ENCODE peak calls at places on chromosome 13, in four cellular contexts. One of them, this sample, is unnamed.

GRCh38 chr13:59643906-59644626 is 519.7 kb downstream of the DIAPH3 start:
- DNase-seq in B cell: no peak
- DNase-seq in BJ: no peak
- DNase-seq in body of pancreas: peak
- DNase-seq in this sample: no peak

GRCh38 chr13:91546865-91547264 is 148.4 kb downstream of the GPC5 start:
- DNase-seq in B cell: no peak
- DNase-seq in BJ: no peak
- DNase-seq in body of pancreas: no peak
- DNase-seq in this sample: no peak

GRCh38 chr13:101283782-101284181 is 132.5 kb downstream of the NALCN start:
- DNase-seq in B cell: no peak
- DNase-seq in BJ: no peak
- DNase-seq in body of pancreas: no peak
- DNase-seq in this sample: no peak

GRCh38 chr13:23380534-23380933 is 53.0 kb downstream of the SACS start:
- DNase-seq in B cell: no peak
- DNase-seq in BJ: no peak
- DNase-seq in body of pancreas: no peak
- DNase-seq in this sample: no peak

GRCh38 chr13:62512194-62513141 is 1096.8 kb upstream of the PCDH20 start:
- DNase-seq in B cell: no peak
- DNase-seq in BJ: no peak
- DNase-seq in body of pancreas: peak
- DNase-seq in this sample: no peak

GRCh38 chr13:26929971-26930730 is 169.6 kb upstream of the GPR12 start:
- DNase-seq in B cell: peak
- DNase-seq in BJ: no peak
- DNase-seq in body of pancreas: peak
- DNase-seq in this sample: peak

GRCh38 chr13:102993348-102993747 is 72.9 kb downstream of the SLC10A2 start:
- DNase-seq in B cell: no peak
- DNase-seq in BJ: no peak
- DNase-seq in body of pancreas: no peak
- DNase-seq in this sample: no peak

GRCh38 chr13:99979453-99980200 is 2.0 kb upstream of the ZIC2 start:
- DNase-seq in B cell: no peak
- DNase-seq in BJ: no peak
- DNase-seq in body of pancreas: no peak
- DNase-seq in this sample: no peak

GRCh38 chr13:65368832-65369231 is 1861.3 kb downstream of the PCDH9 start:
- DNase-seq in B cell: no peak
- DNase-seq in BJ: no peak
- DNase-seq in body of pancreas: no peak
- DNase-seq in this sample: no peak

GRCh38 chr13:44306401-44307192 is 67.0 kb upstream of the SERP2 start:
- DNase-seq in B cell: no peak
- DNase-seq in BJ: peak
- DNase-seq in body of pancreas: peak
- DNase-seq in this sample: peak

GRCh38 chr13:114174529-114174941 is 4.5 kb upstream of the CFAP97D2 start:
- DNase-seq in B cell: no peak
- DNase-seq in BJ: no peak
- DNase-seq in body of pancreas: no peak
- DNase-seq in this sample: no peak

GRCh38 chr13:77235456-77236022 is 91.4 kb downstream of the MYCBP2 start:
- DNase-seq in B cell: no peak
- DNase-seq in BJ: no peak
- DNase-seq in body of pancreas: no peak
- DNase-seq in this sample: no peak

GRCh38 chr13:111007209-111007608 is 92.3 kb upstream of the ANKRD10 start:
- DNase-seq in B cell: no peak
- DNase-seq in BJ: no peak
- DNase-seq in body of pancreas: no peak
- DNase-seq in this sample: no peak

GRCh38 chr13:114315074-114315785 is 927 bp downstream of the CHAMP1 start:
- DNase-seq in B cell: peak
- DNase-seq in BJ: no peak
- DNase-seq in body of pancreas: no peak
- DNase-seq in this sample: no peak

GRCh38 chr13:112638919-112639318 is 50.9 kb upstream of the ATP11A start:
- DNase-seq in B cell: peak
- DNase-seq in BJ: no peak
- DNase-seq in body of pancreas: no peak
- DNase-seq in this sample: no peak

GRCh38 chr13:59790626-59791025 is 373.1 kb downstream of the DIAPH3 start:
- DNase-seq in B cell: no peak
- DNase-seq in BJ: no peak
- DNase-seq in body of pancreas: no peak
- DNase-seq in this sample: no peak

GRCh38 chr13:113839536-113840204 is 24.2 kb downstream of the GAS6 start:
- DNase-seq in B cell: no peak
- DNase-seq in BJ: no peak
- DNase-seq in body of pancreas: peak
- DNase-seq in this sample: no peak

GRCh38 chr13:25455146-25455545 is 83.4 kb downstream of the ATP8A2 start:
- DNase-seq in B cell: no peak
- DNase-seq in BJ: no peak
- DNase-seq in body of pancreas: no peak
- DNase-seq in this sample: no peak

GRCh38 chr13:109569938-109570711 is 216.3 kb downstream of the IRS2 start:
- DNase-seq in B cell: no peak
- DNase-seq in BJ: no peak
- DNase-seq in body of pancreas: no peak
- DNase-seq in this sample: no peak

GRCh38 chr13:82758056-82758455 is 1124.2 kb downstream of the SLITRK1 start:
- DNase-seq in B cell: no peak
- DNase-seq in BJ: no peak
- DNase-seq in body of pancreas: no peak
- DNase-seq in this sample: peak

GRCh38 chr13:42894765-42895181 is 97.3 kb downstream of the EPSTI1 start:
- DNase-seq in B cell: no peak
- DNase-seq in BJ: no peak
- DNase-seq in body of pancreas: peak
- DNase-seq in this sample: peak

GRCh38 chr13:33742321-33742720 is 75.6 kb upstream of the RFC3 start:
- DNase-seq in B cell: no peak
- DNase-seq in BJ: no peak
- DNase-seq in body of pancreas: no peak
- DNase-seq in this sample: no peak

GRCh38 chr13:98802548-98802947 is 50.1 kb upstream of the SLC15A1 start:
- DNase-seq in B cell: no peak
- DNase-seq in BJ: no peak
- DNase-seq in body of pancreas: no peak
- DNase-seq in this sample: no peak

GRCh38 chr13:57123660-57124059 is 17.1 kb upstream of the PRR20A start:
- DNase-seq in B cell: no peak
- DNase-seq in BJ: no peak
- DNase-seq in body of pancreas: no peak
- DNase-seq in this sample: no peak

GRCh38 chr13:44726777-44727176 is 150.6 kb upstream of the TSC22D1 start:
- DNase-seq in B cell: no peak
- DNase-seq in BJ: no peak
- DNase-seq in body of pancreas: no peak
- DNase-seq in this sample: no peak

GRCh38 chr13:93477238-93477637 is 250.6 kb downstream of the GPC6 start:
- DNase-seq in B cell: no peak
- DNase-seq in BJ: peak
- DNase-seq in body of pancreas: no peak
- DNase-seq in this sample: no peak

GRCh38 chr13:110258876-110259631 is 47.9 kb downstream of the COL4A1 start:
- DNase-seq in B cell: no peak
- DNase-seq in BJ: no peak
- DNase-seq in body of pancreas: no peak
- DNase-seq in this sample: no peak

GRCh38 chr13:80251403-80251802 is 89.5 kb downstream of the SPRY2 start:
- DNase-seq in B cell: no peak
- DNase-seq in BJ: no peak
- DNase-seq in body of pancreas: no peak
- DNase-seq in this sample: peak

GRCh38 chr13:76387561-76387960 is 498.6 kb downstream of the KCTD12 start:
- DNase-seq in B cell: no peak
- DNase-seq in BJ: no peak
- DNase-seq in body of pancreas: no peak
- DNase-seq in this sample: no peak

GRCh38 chr13:57018915-57019314 is 121.8 kb upstream of the PRR20A start:
- DNase-seq in B cell: no peak
- DNase-seq in BJ: no peak
- DNase-seq in body of pancreas: no peak
- DNase-seq in this sample: no peak

GRCh38 chr13:77528834-77529500 is 6.5 kb upstream of the SCEL start:
- DNase-seq in B cell: no peak
- DNase-seq in BJ: no peak
- DNase-seq in body of pancreas: no peak
- DNase-seq in this sample: no peak

GRCh38 chr13:91962946-91963345 is 564.5 kb downstream of the GPC5 start:
- DNase-seq in B cell: no peak
- DNase-seq in BJ: no peak
- DNase-seq in body of pancreas: no peak
- DNase-seq in this sample: no peak

GRCh38 chr13:107296804-107297203 is 728.9 kb upstream of the ARGLU1 start:
- DNase-seq in B cell: no peak
- DNase-seq in BJ: no peak
- DNase-seq in body of pancreas: no peak
- DNase-seq in this sample: no peak

GRCh38 chr13:106243011-106243410 is 292.5 kb downstream of the EFNB2 start:
- DNase-seq in B cell: no peak
- DNase-seq in BJ: no peak
- DNase-seq in body of pancreas: no peak
- DNase-seq in this sample: no peak

GRCh38 chr13:106234656-106235055 is 300.8 kb downstream of the EFNB2 start:
- DNase-seq in B cell: no peak
- DNase-seq in BJ: no peak
- DNase-seq in body of pancreas: no peak
- DNase-seq in this sample: no peak

GRCh38 chr13:106242554-106242953 is 292.9 kb downstream of the EFNB2 start:
- DNase-seq in B cell: no peak
- DNase-seq in BJ: no peak
- DNase-seq in body of pancreas: no peak
- DNase-seq in this sample: no peak

GRCh38 chr13:106241974-106242373 is 293.5 kb downstream of the EFNB2 start:
- DNase-seq in B cell: no peak
- DNase-seq in BJ: no peak
- DNase-seq in body of pancreas: no peak
- DNase-seq in this sample: no peak

DNA sequence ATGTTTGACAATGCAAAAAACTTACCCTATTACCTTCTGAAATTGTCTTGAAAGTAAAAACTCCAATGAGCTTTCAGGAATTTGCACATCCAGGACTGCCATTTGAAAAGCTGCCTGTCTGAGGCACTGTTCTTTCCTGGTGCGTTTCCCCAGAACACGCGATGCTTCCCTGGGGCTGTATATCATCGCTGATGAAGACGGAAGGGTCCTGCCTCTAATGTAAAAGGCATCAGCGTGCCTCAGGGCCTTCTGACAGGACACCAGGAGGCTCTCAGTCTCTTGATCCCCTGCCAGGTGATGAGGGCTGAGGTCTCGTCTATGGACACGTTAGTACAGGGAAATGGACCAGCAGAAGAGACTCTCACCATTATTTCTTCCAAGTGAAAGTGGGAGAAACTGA is 296.8 kb downstream of the EFNB2 start:
- DNase-seq in B cell: no peak
- DNase-seq in BJ: no peak
- DNase-seq in body of pancreas: no peak
- DNase-seq in this sample: no peak
- TF ChIP-seq CTCF in B cell: no peak
- TF ChIP-seq CTCF in BJ: no peak
- TF ChIP-seq CTCF in body of pancreas: no peak
- TF ChIP-seq CTCF in this sample: no peak

DNA sequence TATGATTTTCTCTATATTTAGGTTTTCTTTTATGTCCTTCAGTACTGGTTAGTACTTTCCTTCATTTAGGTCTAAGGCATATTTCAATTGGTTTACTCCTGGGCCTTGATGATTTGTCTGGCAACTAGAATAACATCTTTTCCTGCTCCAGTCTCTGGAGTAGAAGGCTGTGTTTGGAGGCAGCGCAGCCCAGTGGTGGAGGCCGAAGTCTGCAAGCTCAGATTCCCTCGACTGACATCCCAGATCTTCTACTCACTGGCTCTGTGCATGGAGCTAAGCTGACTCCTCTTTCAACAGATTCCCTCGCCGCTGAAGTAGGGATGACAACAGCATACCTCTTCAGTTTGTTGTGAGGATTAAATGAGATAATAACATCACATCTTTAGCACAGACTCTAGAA is 141.0 kb downstream of the RAP2A start:
- DNase-seq in B cell: no peak
- DNase-seq in BJ: no peak
- DNase-seq in body of pancreas: no peak
- DNase-seq in this sample: no peak
- TF ChIP-seq CTCF in B cell: peak
- TF ChIP-seq CTCF in BJ: peak
- TF ChIP-seq CTCF in body of pancreas: peak
- TF ChIP-seq CTCF in this sample: peak

DNA sequence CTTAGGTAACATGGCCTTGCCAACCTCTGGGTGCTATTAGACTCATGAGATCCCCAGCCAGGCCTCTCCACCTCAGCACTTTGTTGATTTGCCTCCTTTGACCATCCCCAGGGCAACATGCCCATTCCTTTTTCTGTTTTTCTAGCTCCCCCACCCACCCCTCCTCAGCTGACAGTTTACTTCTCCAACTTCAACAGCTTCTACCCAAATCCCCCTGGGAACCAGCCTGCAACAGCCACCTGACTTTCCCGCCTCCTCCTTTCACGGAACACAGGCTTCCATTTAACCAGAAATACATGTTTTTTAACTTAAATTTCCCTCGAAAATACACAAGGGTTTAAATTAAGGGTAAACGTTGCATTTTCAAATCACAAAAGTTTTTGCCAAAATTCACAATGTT is 117.3 kb downstream of the DLEU7 start:
- DNase-seq in B cell: no peak
- DNase-seq in BJ: no peak
- DNase-seq in body of pancreas: no peak
- DNase-seq in this sample: no peak
- TF ChIP-seq CTCF in B cell: no peak
- TF ChIP-seq CTCF in BJ: no peak
- TF ChIP-seq CTCF in body of pancreas: no peak
- TF ChIP-seq CTCF in this sample: no peak

DNA sequence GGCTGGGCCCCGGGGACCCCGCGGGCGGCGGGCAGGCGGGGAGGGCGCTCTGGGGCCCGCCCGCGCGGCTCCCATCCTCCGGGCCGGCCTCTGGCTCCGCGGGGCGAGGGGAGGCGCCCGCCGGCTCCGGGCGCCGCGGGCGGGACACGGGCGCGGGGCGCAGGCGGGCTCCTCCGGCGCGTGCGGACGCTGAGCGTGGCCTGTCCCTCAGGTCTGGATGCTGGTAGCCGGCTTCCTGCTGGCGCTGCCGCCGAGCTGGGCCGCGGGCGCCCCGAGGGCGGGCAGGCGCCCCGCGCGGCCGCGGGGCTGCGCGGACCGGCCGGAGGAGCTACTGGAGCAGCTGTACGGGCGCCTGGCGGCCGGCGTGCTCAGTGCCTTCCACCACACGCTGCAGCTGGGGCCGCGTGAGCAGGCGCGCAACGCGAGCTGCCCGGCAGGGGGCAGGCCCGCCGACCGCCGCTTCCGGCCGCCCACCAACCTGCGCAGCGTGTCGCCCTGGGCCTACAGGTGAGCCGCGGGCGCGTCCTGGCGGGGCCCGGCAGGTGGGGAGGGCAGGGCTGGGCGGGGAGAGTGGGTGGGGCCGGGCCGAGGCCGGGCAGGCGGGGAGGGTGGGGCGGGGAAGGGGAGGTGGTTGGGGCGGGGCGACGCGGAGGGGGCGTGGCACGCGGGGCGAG is 423 bp downstream of the IL17D start:
- DNase-seq in B cell: peak
- DNase-seq in BJ: no peak
- DNase-seq in body of pancreas: peak
- DNase-seq in this sample: no peak
- TF ChIP-seq CTCF in B cell: peak
- TF ChIP-seq CTCF in BJ: peak
- TF ChIP-seq CTCF in body of pancreas: peak
- TF ChIP-seq CTCF in this sample: peak